ENCODE peak calls at places on chromosomes 4 and X, in nine cellular contexts. L, B, H, N, S, Z, G, R and J are unnamed samples.

GRCh38 chr4:48254381-48255072 is 15.1 kb downstream of the TEC start:
- DNase-seq in L (no peak), B (peak; percentile 92), H (no peak), N (peak; percentile 73), S (no peak), Z (peak; percentile 24), G (peak; percentile 50), R (peak; percentile 86), J (peak; percentile 32)

GRCh38 chr4:8393593-8394038 is 46.9 kb downstream of the ACOX3 start:
- DNase-seq in L (peak; percentile 78), B (peak; percentile 96), H (peak; percentile 91), N (peak; percentile 95), S (no peak), Z (no peak), G (peak; percentile 55), R (peak; percentile 94), J (peak; percentile 99)

GRCh38 chrX:120677017-120677652 is 47.3 kb upstream of the C1GALT1C1 start:
- DNase-seq in L (no peak), B (no peak), H (no peak), N (no peak), S (no peak), Z (no peak), G (no peak), R (no peak), J (no peak)

GRCh38 chr4:98261291-98262271 is at the start of gene RAP1GDS1:
- DNase-seq in L (peak; percentile 42), B (peak; percentile 69), H (peak; percentile 52), N (peak; percentile 74), S (peak; percentile 75), Z (peak; percentile 48), G (peak; percentile 38), R (peak; percentile 20), J (peak; percentile 79)

GRCh38 chr4:17773125-17773698 is 8.2 kb downstream of the FAM184B start:
- DNase-seq in L (no peak), B (no peak), H (peak; percentile 35), N (no peak), S (no peak), Z (no peak), G (no peak), R (no peak), J (no peak)

GRCh38 chr4:119715490-119716445 is 87.2 kb upstream of the PDE5A start:
- DNase-seq in L (no peak), B (no peak), H (no peak), N (no peak), S (no peak), Z (no peak), G (no peak), R (no peak), J (no peak)

GRCh38 chrX:14864626-14865025 is 8.2 kb downstream of the FANCB start:
- DNase-seq in L (no peak), B (peak; percentile 56), H (peak; percentile 25), N (peak; percentile 12), S (no peak), Z (no peak), G (no peak), R (no peak), J (peak; percentile 38)

GRCh38 chr4:168732714-168733113 is 235.9 kb downstream of the PALLD start:
- DNase-seq in L (no peak), B (no peak), H (no peak), N (no peak), S (no peak), Z (no peak), G (no peak), R (no peak), J (no peak)

GRCh38 chrX:22141061-22141460 is 108.9 kb downstream of the PHEX start:
- DNase-seq in L (no peak), B (no peak), H (peak; percentile 42), N (no peak), S (no peak), Z (no peak), G (no peak), R (no peak), J (no peak)

GRCh38 chr4:33063238-33063637 is 2343.1 kb downstream of the PCDH7 start:
- DNase-seq in L (no peak), B (peak; percentile 51), H (peak; percentile 1), N (peak; percentile 83), S (no peak), Z (no peak), G (no peak), R (no peak), J (peak; percentile 59)

GRCh38 chr4:2924765-2925301 is 38.4 kb downstream of the NOP14 start:
- DNase-seq in L (no peak), B (no peak), H (no peak), N (no peak), S (peak; percentile 35), Z (no peak), G (no peak), R (no peak), J (no peak)

DNA sequence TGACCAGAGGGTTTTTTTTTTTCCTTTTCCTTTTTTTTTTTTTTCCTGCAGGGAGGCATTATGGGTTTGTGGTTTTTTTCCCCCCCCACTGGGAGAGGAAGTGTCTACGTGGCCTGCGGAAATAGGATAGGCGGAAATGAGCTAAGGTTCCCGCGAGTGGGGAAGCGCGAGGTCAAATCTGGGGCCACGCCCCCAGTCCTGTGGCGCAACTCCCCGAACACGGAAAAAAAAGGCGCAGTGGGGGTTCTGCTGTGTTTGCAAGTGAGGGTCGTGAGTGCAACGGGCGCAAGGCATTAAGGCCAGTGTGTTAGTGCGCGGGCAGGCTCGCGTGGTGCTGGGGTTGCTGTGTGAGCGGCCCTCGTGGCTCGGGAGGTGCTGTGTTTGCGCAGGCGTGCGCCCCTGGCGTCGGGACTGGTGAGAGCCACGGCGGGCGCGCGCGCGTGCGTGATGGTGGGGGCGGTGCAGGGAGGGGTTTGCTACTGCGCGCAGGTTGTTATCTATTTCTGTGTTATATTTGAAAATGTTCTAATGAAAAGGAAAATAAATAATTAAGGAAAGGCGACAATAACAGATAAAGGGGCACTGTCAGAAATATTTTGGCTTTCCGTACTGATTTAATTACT is 685 bp upstream of the MORF4L2 start:
- DNase-seq in L (peak; percentile 87), B (no peak), H (peak; percentile 73), N (no peak), S (peak; percentile 90), Z (peak; percentile 89), G (peak; percentile 86), R (peak; percentile 58), J (peak; percentile 71)
- TF ChIP-seq CTCF in L (peak; percentile 14), B (peak; percentile 34), H (no peak), N (peak; percentile 32), S (peak; percentile 36), Z (peak; percentile 65), G (no peak), R (peak; percentile 37), J (peak; percentile 37)

DNA sequence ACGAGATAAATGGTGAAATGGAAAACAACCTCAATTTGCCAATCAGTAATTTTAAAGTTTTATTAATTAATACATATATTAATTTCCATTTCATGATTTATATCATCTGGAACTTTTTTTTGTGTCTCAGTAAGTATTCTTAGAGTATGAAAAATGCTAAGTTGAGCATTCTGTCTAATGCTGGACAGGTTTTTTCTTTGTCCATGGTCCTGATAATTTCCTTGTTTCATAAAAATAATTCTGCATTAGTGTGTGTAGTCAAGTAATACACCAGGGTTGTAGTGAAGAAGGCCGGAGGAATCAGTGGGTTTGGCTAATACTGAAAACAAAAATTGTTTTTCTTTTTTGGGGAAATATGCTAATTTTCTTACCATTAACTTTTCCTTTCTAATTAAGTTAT is 9.9 kb downstream of the ANAPC4 start:
- DNase-seq in L (no peak), B (no peak), H (no peak), N (no peak), S (no peak), Z (no peak), G (no peak), R (no peak), J (no peak)
- TF ChIP-seq CTCF in L (no peak), B (no peak), H (no peak), N (no peak), S (no peak), Z (no peak), G (no peak), R (no peak), J (no peak)

GRCh38 chr4:125736057-125736456 is 421.3 kb downstream of the FAT4 start:
- DNase-seq in L (no peak), B (peak; percentile 42), H (peak; percentile 44), N (peak; percentile 71), S (no peak), Z (no peak), G (no peak), R (no peak), J (peak; percentile 45)
- TF ChIP-seq CTCF in L (no peak), B (peak; percentile 26), H (peak; percentile 44), N (peak; percentile 18), S (no peak), Z (no peak), G (no peak), R (peak; percentile 8), J (peak; percentile 68)

DNA sequence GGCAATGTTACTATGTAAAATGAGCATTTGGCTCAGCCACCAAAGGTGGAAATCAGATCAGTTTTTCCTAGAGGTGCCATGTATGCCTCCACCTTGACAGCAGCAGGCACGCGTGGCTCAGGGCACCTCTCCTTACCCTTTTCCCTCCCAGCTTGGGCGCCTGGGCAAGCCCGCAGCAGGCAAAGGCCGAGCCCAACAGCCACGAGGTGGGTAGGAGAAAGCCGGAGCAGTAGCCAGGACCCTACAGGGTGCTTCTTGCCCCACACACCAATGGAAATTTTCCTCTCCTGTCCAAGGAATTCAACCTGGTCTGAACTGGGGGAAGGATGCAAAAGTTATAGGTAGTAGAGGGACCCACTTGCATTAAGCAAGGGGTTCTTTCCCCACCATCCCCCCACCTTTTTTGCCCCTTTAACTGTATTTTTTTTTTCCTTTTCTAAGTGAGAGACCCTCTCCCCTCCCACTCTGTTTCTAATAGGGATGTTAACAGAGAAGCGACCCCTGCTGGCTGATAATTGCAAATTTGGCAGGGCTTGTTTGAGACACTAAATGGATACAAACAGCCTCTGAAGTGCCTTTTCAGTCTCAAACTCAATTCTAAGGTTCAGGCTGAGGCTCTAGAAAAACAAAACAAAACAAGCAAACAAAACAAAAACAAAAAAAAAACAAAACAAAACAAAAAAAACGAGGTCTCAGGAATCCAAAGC is 895.1 kb downstream of the PCDH18 start:
- DNase-seq in L (no peak), B (peak; percentile 18), H (peak; percentile 28), N (peak; percentile 13), S (no peak), Z (no peak), G (no peak), R (no peak), J (no peak)
- TF ChIP-seq CTCF in L (peak; percentile 17), B (peak; percentile 41), H (peak; percentile 61), N (peak; percentile 60), S (no peak), Z (peak; percentile 16), G (no peak), R (peak; percentile 34), J (peak; percentile 41)

GRCh38 chrX:153413731-153414130 is 2.5 kb downstream of the ZFP92 start:
- DNase-seq in L (no peak), B (no peak), H (no peak), N (no peak), S (no peak), Z (no peak), G (no peak), R (no peak), J (no peak)
- TF ChIP-seq CTCF in L (no peak), B (no peak), H (no peak), N (no peak), S (no peak), Z (no peak), G (no peak), R (no peak), J (no peak)

GRCh38 chr4:16194199-16194598 is 32.1 kb downstream of the TAPT1 start:
- DNase-seq in L (no peak), B (no peak), H (no peak), N (peak; percentile 56), S (no peak), Z (no peak), G (no peak), R (no peak), J (no peak)
- TF ChIP-seq CTCF in L (no peak), B (no peak), H (no peak), N (no peak), S (no peak), Z (no peak), G (no peak), R (no peak), J (no peak)